ENCODE peak calls at places on chromosomes 13 and 19, in four cellular contexts. Q is H9, V is IMR-90, D is H1. P is an unnamed sample.

GRCh38 chr13:34931572-34931971 is 10.5 kb upstream of the NBEA start:
- DNase-seq in V (peak), Q (no peak), D (no peak), P (no peak)

GRCh38 chr19:40147693-40148347 is 43.4 kb upstream of the MAP3K10 start:
- DNase-seq in Q (no peak), D (no peak), V (peak), P (no peak)

GRCh38 chr19:1261512-1261862 is 7.6 kb upstream of the CIRBP start:
- DNase-seq in Q (no peak), V (no peak), D (no peak), P (no peak)

GRCh38 chr13:43737524-43737923 is 49.2 kb downstream of the ENOX1 start:
- DNase-seq in D (no peak), Q (no peak), V (no peak), P (no peak)

GRCh38 chr13:43787998-43788397 is 1.2 kb upstream of the ENOX1 start:
- DNase-seq in V (peak), Q (no peak), D (no peak), P (peak)

GRCh38 chr19:29533578-29534544 is 8.1 kb downstream of the VSTM2B start:
- DNase-seq in V (no peak), D (peak), Q (peak), P (no peak)

GRCh38 chr19:38278751-38279150 is 14.4 kb downstream of the SPINT2 start:
- DNase-seq in D (no peak), Q (no peak), V (no peak), P (no peak)

GRCh38 chr13:80577951-80578670 is 237.2 kb upstream of the SPRY2 start:
- DNase-seq in D (no peak), V (no peak), Q (no peak), P (no peak)

GRCh38 chr13:33494596-33495214 is 209.2 kb upstream of the STARD13 start:
- DNase-seq in D (no peak), V (peak), Q (no peak), P (no peak)

GRCh38 chr13:59774511-59774911 is 389.2 kb downstream of the DIAPH3 start:
- DNase-seq in D (no peak), Q (no peak), V (peak), P (peak)

GRCh38 chr13:108700421-108701170 is 71.2 kb downstream of the MYO16 start:
- DNase-seq in V (peak), D (no peak), Q (no peak), P (no peak)

GRCh38 chr19:18435848-18436631 is 1.9 kb downstream of the ISYNA1 start:
- DNase-seq in V (no peak), D (no peak), Q (no peak), P (no peak)

GRCh38 chr13:40352807-40353562 is 313.5 kb downstream of the FOXO1 start:
- DNase-seq in Q (no peak), V (no peak), D (no peak), P (no peak)

GRCh38 chr13:29496241-29496712 is 99.2 kb downstream of the SLC7A1 start:
- DNase-seq in V (no peak), Q (no peak), D (no peak), P (no peak)

GRCh38 chr13:51635137-51635878 is 51.0 kb downstream of the WDFY2 start:
- DNase-seq in D (no peak), Q (no peak), V (no peak), P (no peak)

GRCh38 chr19:35451278-35452096 is 3.4 kb downstream of the FFAR2 start:
- DNase-seq in V (no peak), Q (no peak), D (no peak), P (no peak)

GRCh38 chr19:18046066-18046718 is 38.2 kb downstream of the ARRDC2 start:
- DNase-seq in Q (no peak), D (no peak), V (peak), P (no peak)

GRCh38 chr19:4068058-4068966 is 1.6 kb upstream of the ZBTB7A start:
- DNase-seq in Q (no peak), V (no peak), D (no peak), P (no peak)

GRCh38 chr13:35992964-35993363 is 138.2 kb downstream of the DCLK1 start:
- DNase-seq in Q (no peak), D (peak), V (no peak), P (no peak)

GRCh38 chr19:58474291-58474996 is 1.7 kb upstream of the ZNF446 start:
- DNase-seq in D (no peak), Q (no peak), V (peak), P (no peak)

GRCh38 chr13:21668665-21669599 is 1.9 kb upstream of the FGF9 start:
- DNase-seq in V (peak), D (peak), Q (peak), P (peak)

GRCh38 chr13:75675421-75675820 is 39.3 kb downstream of the LMO7 start:
- DNase-seq in Q (no peak), D (no peak), V (peak), P (no peak)

GRCh38 chr19:58218899-58219298 is 9.8 kb upstream of the ZNF544 start:
- DNase-seq in Q (peak), V (no peak), D (peak), P (no peak)

GRCh38 chr13:20231839-20232555 is at the start of gene GJB6:
- DNase-seq in D (peak), V (no peak), Q (peak), P (peak)

GRCh38 chr13:39685652-39686051 is 30.2 kb downstream of the COG6 start:
- DNase-seq in Q (no peak), V (no peak), D (no peak), P (no peak)

GRCh38 chr19:3142292-3142670 is 6.4 kb downstream of the GNA15 start:
- DNase-seq in Q (no peak), D (no peak), V (peak), P (no peak)

GRCh38 chr13:25725104-25725503 is 326.7 kb downstream of the SHISA2 start:
- DNase-seq in D (no peak), Q (no peak), V (no peak), P (no peak)

GRCh38 chr19:35344511-35345031 is 3.1 kb upstream of the FFAR1 start:
- DNase-seq in D (peak), Q (peak), V (no peak), P (no peak)

GRCh38 chr19:32053366-32053765 is 292.0 kb upstream of the ZNF507 start:
- DNase-seq in Q (no peak), D (no peak), V (no peak), P (no peak)

GRCh38 chr19:12222980-12223630 is 60.2 kb downstream of the ZNF136 start:
- DNase-seq in D (no peak), Q (no peak), V (no peak), P (no peak)

GRCh38 chr19:13005253-13005652 is 10.0 kb downstream of the NFIX start:
- DNase-seq in V (no peak), D (no peak), Q (no peak), P (no peak)

GRCh38 chr13:30577381-30577780 is 40.3 kb upstream of the USPL1 start:
- DNase-seq in D (no peak), V (peak), Q (no peak), P (no peak)

GRCh38 chr19:800360-801029 is 3.2 kb downstream of the PTBP1 start:
- DNase-seq in Q (no peak), D (no peak), V (no peak), P (no peak)

GRCh38 chr19:18785179-18786124 is 5.7 kb downstream of the COMP start:
- DNase-seq in Q (peak), D (peak), V (peak), P (peak)

GRCh38 chr19:19750131-19750841 is 17.4 kb upstream of the ZNF14 start:
- DNase-seq in Q (no peak), V (no peak), D (no peak), P (no peak)

GRCh38 chr13:43346427-43346826 is 323.0 kb downstream of the DNAJC15 start:
- DNase-seq in D (no peak), V (no peak), Q (no peak), P (no peak)

GRCh38 chr19:23287620-23288019 is 37.4 kb upstream of the ZNF724 start:
- DNase-seq in Q (no peak), V (no peak), D (no peak), P (no peak)

GRCh38 chr19:53944933-53945332 is 17.8 kb upstream of the CACNG8 start:
- DNase-seq in Q (no peak), D (no peak), V (no peak), P (no peak)

GRCh38 chr13:113553541-113554332 is 30.8 kb upstream of the TFDP1 start:
- DNase-seq in D (peak), V (no peak), Q (no peak), P (no peak)

GRCh38 chr19:8307400-8307964 is 676 bp downstream of the CD320 start:
- DNase-seq in Q (no peak), D (no peak), V (no peak), P (no peak)
- H4K8ac ChIP-seq in Q (no peak), D (no peak), V (peak), P (no peak)

GRCh38 chr19:55344444-55344843 is 4.8 kb downstream of the KMT5C start:
- DNase-seq in D (no peak), V (no peak), Q (no peak), P (no peak)
- H2BK120ac ChIP-seq in D (no peak), V (peak), Q (no peak), P (no peak)

GRCh38 chr19:47514869-47515588 is at the start of gene NAPA:
- DNase-seq in D (peak), V (peak), Q (peak), P (peak)
- H4K8ac ChIP-seq in D (peak), V (peak), Q (no peak), P (no peak)

DNA sequence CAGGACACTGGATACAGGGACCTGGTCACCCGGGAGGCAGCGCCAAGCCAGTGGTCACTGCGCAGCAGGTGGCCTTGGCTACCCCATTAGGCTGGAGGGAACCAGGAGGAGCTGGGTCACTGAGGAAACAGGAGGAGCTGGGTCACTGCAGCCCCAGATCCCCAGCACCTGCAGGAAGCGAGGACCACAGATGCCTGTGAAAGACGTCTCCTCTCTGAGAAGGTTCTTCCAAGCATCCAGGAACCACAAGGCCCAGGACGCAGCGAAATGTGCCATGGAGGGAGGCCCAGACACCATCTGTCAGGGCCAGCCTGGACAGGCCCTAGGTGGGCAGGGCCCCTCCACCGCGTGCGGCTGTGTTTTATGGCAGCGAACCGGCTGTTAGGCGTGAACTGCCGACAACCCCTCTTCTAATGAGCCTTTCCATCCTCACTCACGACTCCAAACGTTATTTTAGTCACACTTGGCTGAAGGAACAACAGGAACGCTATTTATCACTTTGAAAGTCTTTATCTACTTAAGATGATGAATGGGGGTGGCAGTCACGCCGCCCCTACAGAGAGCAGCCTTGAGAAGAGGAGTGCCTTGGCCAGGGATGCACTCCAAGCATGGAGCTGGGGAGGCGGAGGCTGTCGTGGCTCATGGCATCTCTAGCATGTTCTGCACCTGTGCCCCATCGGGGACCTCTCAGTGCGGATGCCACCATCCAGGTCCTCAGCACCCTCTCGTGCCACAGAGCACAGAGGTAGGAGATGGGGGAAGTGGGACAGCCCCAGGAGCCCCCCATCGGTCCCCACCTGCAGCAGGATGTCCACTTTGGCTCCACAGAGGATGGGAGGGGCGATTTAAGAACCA is 53.3 kb downstream of the CEBPG start:
- DNase-seq in D (no peak), V (no peak), Q (no peak), P (no peak)
- H2BK120ac ChIP-seq in D (no peak), V (no peak), Q (no peak), P (no peak)

DNA sequence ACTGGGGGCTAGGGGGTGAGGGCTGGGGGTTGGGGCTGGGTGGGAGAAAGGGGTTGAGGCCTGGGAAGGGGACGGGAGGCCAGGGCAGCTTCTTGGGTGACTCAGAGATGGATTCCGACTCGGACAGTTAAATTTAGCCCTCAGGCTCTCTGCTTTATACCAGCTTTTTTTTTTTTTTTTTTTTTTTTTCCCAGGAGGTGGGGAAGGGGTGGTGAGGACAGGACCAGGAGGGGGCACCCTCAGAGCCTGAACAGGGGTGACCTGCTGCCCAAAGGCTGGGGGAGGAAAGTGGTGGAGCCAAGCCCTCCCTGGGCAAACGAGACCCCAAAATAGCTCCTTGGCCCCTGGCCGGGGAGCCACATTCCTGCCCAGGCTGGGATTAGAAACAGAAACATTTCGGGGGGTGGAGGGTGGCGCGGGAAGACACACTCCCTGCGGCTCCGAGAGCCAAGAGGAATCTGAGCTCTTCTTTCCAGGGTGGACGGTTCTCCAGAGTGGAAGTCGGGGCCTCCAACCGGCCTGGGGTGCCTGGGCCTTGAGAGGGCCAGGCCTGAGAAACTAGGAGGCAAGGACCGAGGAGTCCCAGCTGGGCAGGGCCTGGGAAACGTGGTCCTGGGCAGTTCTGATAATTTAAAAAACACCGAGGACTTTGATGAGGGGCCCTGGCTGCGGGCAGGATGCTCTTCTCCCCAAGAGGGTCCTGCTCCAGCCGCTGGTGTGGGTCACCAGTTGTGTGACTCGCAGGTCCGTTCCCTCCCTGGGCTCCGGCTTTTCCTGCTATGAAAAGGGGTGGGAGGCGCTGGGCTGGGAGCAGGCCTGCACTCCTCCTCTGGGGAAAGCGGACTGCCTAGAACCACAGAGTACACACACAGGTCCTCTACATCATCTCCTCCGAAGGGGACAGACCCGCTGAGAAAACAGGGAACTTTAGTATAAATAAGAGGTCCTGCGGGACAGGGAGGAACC is 813 bp upstream of the DMPK start:
- DNase-seq in D (no peak), Q (peak), V (peak), P (no peak)
- H4K8ac ChIP-seq in D (no peak), Q (no peak), V (peak), P (no peak)

DNA sequence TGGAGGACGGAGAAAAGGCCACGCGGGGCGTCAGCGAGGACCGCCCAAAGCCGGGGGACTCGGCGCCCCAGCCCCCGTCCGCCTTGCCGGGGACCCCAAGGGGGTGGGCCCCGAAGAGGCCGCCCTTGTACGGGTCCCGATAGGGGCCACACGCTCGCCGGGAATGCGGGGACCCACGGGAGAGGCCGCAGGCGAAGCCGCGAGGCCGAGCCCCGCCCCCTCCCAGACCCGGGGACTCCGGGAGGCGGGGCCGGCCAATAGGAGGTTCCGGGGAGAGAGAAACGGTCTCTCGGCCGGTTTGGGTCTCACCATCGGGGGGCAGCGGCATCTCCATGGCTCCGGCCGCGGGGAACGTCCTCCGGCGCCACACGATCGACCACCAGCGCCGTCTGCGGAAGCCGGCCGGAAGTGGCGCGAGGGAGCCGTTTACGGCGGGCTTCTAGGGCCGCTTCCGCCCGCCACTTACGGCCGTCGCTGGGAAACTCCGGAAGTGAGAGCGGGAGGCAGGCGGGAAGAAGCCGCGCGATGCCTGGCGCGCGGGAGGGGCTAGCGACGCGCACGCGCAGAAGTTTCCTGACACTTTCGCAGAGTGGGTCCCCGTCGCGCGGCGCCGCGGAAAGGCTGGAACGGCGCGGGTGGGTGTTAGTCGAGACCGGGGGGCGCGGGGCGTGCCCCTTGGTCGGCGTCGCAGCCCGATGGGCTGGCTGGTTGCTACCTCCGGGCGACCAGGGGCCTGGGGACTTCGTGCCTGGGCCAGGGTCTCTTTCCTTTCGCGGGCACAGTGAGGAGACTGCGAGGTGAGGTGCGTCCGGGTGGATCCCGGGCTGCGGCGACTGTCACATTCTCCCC is at the start of gene CHERP:
- DNase-seq in D (peak), Q (peak), V (peak), P (peak)
- H2BK120ac ChIP-seq in D (no peak), Q (no peak), V (no peak), P (peak)

DNA sequence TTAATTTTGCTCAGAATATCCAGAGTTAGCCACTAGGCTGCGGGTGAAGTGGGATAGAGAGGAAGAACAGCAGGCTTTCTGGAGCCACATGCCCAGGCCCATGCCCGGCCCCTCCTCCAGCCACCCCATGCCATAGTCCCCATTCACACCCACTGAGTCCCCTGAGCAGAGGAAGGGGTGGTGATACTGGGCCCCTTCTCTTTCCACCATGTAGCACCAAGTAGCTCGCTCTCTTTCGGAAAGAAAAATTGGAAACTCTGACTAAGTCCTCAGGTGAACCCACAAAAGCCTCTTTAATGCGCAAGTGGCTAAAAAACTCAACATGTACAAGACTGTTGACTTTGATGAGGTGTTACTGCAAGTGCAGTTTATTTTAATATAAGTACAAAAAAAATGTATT is 76.7 kb upstream of the GPR183 start:
- DNase-seq in D (no peak), Q (peak), V (no peak), P (no peak)
- H4K8ac ChIP-seq in D (no peak), Q (no peak), V (no peak), P (no peak)